ENCODE peak calls at places on chromosomes 3 and 15, in ten cellular contexts. I is endodermal cell; O is CD8-positive, alpha-beta T cell; B is GM23338; K is ascending aorta; R is gastrocnemius medialis; N is AG04450; H is AG10803; X is heart right ventricle; L is fibroblast of lung. A is an unnamed sample.

GRCh38 chr3:95607926-95608325 is 1206.5 kb upstream of the EPHA6 start:
- DNase-seq in K (no peak), X (no peak), B (no peak), L (no peak), O (no peak), N (no peak), H (no peak), R (no peak), I (no peak), A (no peak)

GRCh38 chr3:160586679-160587078 is 21.3 kb upstream of the KPNA4 start:
- DNase-seq in N (no peak), B (no peak), X (no peak), R (no peak), I (no peak), H (no peak), O (no peak), K (no peak), L (no peak), A (no peak)

GRCh38 chr15:81312790-81313543 is 11.0 kb downstream of the STARD5 start:
- DNase-seq in I (no peak), H (peak; percentile 98), O (no peak), N (peak; percentile 95), B (no peak), K (peak; percentile 95), R (peak; percentile 68), X (peak; percentile 54), L (peak; percentile 98), A (no peak)

GRCh38 chr3:76841750-76842149 is 198.1 kb upstream of the ROBO2 start:
- DNase-seq in K (no peak), R (no peak), O (no peak), X (no peak), I (no peak), L (no peak), H (no peak), B (no peak), N (peak; percentile 59), A (no peak)

GRCh38 chr15:67042490-67043181 is 22.8 kb upstream of the SMAD3 start:
- DNase-seq in O (no peak), K (no peak), B (no peak), H (no peak), N (no peak), X (no peak), I (no peak), L (peak; percentile 70), R (no peak), A (no peak)

GRCh38 chr3:4735243-4735642 is 242.1 kb downstream of the ITPR1 start:
- DNase-seq in I (no peak), L (no peak), N (no peak), K (peak; percentile 16), R (no peak), H (no peak), B (no peak), O (no peak), X (no peak), A (no peak)

GRCh38 chr3:47515100-47515499 is 1.6 kb upstream of the ELP6 start:
- DNase-seq in H (no peak), K (no peak), I (no peak), B (no peak), L (no peak), X (no peak), O (no peak), R (no peak), N (no peak), A (no peak)

GRCh38 chr3:178856804-178857203 is 214.8 kb downstream of the ZMAT3 start:
- DNase-seq in I (no peak), O (no peak), K (no peak), B (no peak), L (no peak), H (no peak), R (no peak), N (no peak), X (no peak), A (no peak)

GRCh38 chr3:81732642-81733041 is 28.8 kb downstream of the GBE1 start:
- DNase-seq in X (no peak), H (no peak), K (no peak), O (no peak), I (no peak), R (no peak), L (no peak), B (no peak), N (no peak), A (no peak)

GRCh38 chr3:97848779-97849178 is 27.0 kb downstream of the CRYBG3 start:
- DNase-seq in L (no peak), O (no peak), N (no peak), K (no peak), H (no peak), X (no peak), B (no peak), I (no peak), R (no peak), A (no peak)

GRCh38 chr15:33066584-33066983 is 127.9 kb downstream of the FMN1 start:
- DNase-seq in L (no peak), B (no peak), H (no peak), R (no peak), I (no peak), N (no peak), O (no peak), K (no peak), X (no peak), A (no peak)

GRCh38 chr3:133949438-133949837 is 53.8 kb upstream of the RAB6B start:
- DNase-seq in K (no peak), L (peak; percentile 36), O (no peak), B (peak; percentile 24), H (no peak), R (no peak), I (peak; percentile 80), N (no peak), X (no peak), A (peak; percentile 65)

GRCh38 chr15:75884041-75884440 is 19.6 kb upstream of the FBXO22 start:
- DNase-seq in O (no peak), I (no peak), K (no peak), B (no peak), R (no peak), L (peak; percentile 65), N (no peak), X (no peak), H (peak; percentile 51), A (no peak)

GRCh38 chr15:63839717-63840116 is 6.0 kb upstream of the HERC1 start:
- DNase-seq in X (no peak), R (no peak), N (no peak), B (no peak), I (no peak), O (no peak), H (no peak), L (no peak), K (no peak), A (no peak)

GRCh38 chr15:89680282-89680873 is 1.2 kb upstream of the PLIN1 start:
- DNase-seq in N (no peak), I (no peak), K (peak; percentile 93), X (no peak), O (no peak), B (no peak), H (peak; percentile 84), L (peak; percentile 69), R (peak; percentile 77), A (no peak)

GRCh38 chr3:53161820-53162671 is 1.0 kb downstream of the PRKCD start:
- DNase-seq in H (peak; percentile 25), L (peak; percentile 36), R (no peak), K (no peak), I (peak; percentile 80), B (peak; percentile 78), X (peak; percentile 55), O (no peak), N (no peak), A (peak; percentile 92)

GRCh38 chr3:36606871-36607765 is 157.2 kb downstream of the DCLK3 start:
- DNase-seq in O (no peak), N (no peak), I (no peak), L (peak; percentile 96), H (no peak), K (no peak), R (no peak), B (no peak), X (no peak), A (no peak)

GRCh38 chr15:85955501-85956391 is 123.9 kb upstream of the AGBL1 start:
- DNase-seq in N (no peak), O (no peak), I (no peak), B (no peak), H (no peak), L (peak; percentile 93), X (no peak), K (no peak), R (no peak), A (no peak)

GRCh38 chr3:99644017-99644416 is 5.6 kb downstream of the COL8A1 start:
- DNase-seq in I (no peak), H (no peak), O (no peak), K (no peak), X (no peak), R (no peak), L (no peak), N (no peak), B (no peak), A (no peak)

GRCh38 chr15:69963375-69963774 is 134.3 kb downstream of the TLE3 start:
- DNase-seq in R (no peak), O (no peak), X (no peak), N (no peak), H (no peak), I (no peak), L (no peak), K (no peak), B (no peak), A (no peak)
- H3K4me3 ChIP-seq in R (no peak overlapping the region), O (no peak overlapping the region), X (no peak overlapping the region), N (no peak overlapping the region), H (no peak overlapping the region), I (no peak overlapping the region), L (no peak overlapping the region), K (no peak overlapping the region), B (no peak overlapping the region), A (no peak overlapping the region)

GRCh38 chr3:73408597-73408996 is 216.1 kb downstream of the PDZRN3 start:
- DNase-seq in X (no peak), K (no peak), H (no peak), N (no peak), O (no peak), L (no peak), I (no peak), B (no peak), R (no peak), A (no peak)
- H3K4me3 ChIP-seq in X (no peak overlapping the region), K (no peak overlapping the region), H (no peak overlapping the region), N (no peak overlapping the region), O (no peak overlapping the region), L (no peak overlapping the region), I (no peak overlapping the region), B (no peak overlapping the region), R (no peak overlapping the region), A (no peak overlapping the region)

GRCh38 chr15:90869601-90870353 is 1.4 kb downstream of the FURIN start:
- DNase-seq in O (no peak), N (no peak), B (peak; percentile 72), L (peak; percentile 95), H (peak; percentile 64), K (peak; percentile 92), I (peak; percentile 90), X (peak; percentile 81), R (peak; percentile 56), A (peak; percentile 70)
- H3K4me3 ChIP-seq in O (no peak overlapping the region), N (no peak overlapping the region), B (no peak overlapping the region), L (no peak overlapping the region), H (no peak overlapping the region), K (no peak overlapping the region), I (peak overlapping the region; percentile 79), X (peak overlapping the region; percentile 92), R (no peak overlapping the region), A (no peak overlapping the region)

DNA sequence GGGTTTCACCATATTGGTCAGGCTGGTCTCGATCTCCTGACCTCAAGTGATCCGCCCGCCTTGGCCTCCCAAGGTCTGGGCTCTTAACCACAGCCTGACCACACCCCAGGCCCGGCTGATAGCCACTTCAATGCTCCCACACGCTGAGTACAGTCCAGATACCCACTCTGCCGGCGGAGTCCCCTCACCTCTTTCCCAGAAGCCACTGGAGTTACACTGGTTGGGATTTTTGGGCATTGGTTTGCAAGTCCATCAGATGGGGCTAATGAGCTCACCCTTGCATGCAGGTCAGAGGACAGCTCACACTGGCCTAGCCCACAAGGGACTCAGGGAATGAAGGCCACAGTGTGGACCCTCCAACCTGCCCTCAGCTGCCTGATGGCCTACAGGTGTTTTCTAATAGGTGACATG is 60.1 kb downstream of the IQSEC1 start:
- DNase-seq in B (no peak), R (no peak), L (no peak), X (no peak), K (no peak), N (no peak), O (no peak), H (no peak), I (no peak), A (no peak)
- H3K4me3 ChIP-seq in B (no peak overlapping the region), R (no peak overlapping the region), L (no peak overlapping the region), X (no peak overlapping the region), K (no peak overlapping the region), N (no peak overlapping the region), O (no peak overlapping the region), H (no peak overlapping the region), I (no peak overlapping the region), A (no peak overlapping the region)